ENCODE peak calls at places on chromosomes 7 and 10, in five cellular contexts. One of them, this sample, is unnamed.

GRCh38 chr10:25828475-25828874 is 105.6 kb upstream of the MYO3A start:
- DNase-seq in ureter: no peak
- DNase-seq in choroid plexus epithelial cell: no peak
- DNase-seq in kidney glomerular epithelial cell: no peak
- DNase-seq in fibroblast of pulmonary artery: no peak
- DNase-seq in this sample: no peak

GRCh38 chr10:72557362-72557761 is 68.5 kb downstream of the MICU1 start:
- DNase-seq in ureter: no peak
- DNase-seq in choroid plexus epithelial cell: peak
- DNase-seq in kidney glomerular epithelial cell: no peak
- DNase-seq in fibroblast of pulmonary artery: peak
- DNase-seq in this sample: peak

GRCh38 chr10:100345570-100346330 is 1.3 kb upstream of the SCD start:
- DNase-seq in ureter: no peak
- DNase-seq in choroid plexus epithelial cell: peak
- DNase-seq in kidney glomerular epithelial cell: peak
- DNase-seq in fibroblast of pulmonary artery: peak
- DNase-seq in this sample: peak

GRCh38 chr7:110944966-110945644 is 145.8 kb upstream of the LRRN3 start:
- DNase-seq in ureter: no peak
- DNase-seq in choroid plexus epithelial cell: no peak
- DNase-seq in kidney glomerular epithelial cell: no peak
- DNase-seq in fibroblast of pulmonary artery: no peak
- DNase-seq in this sample: no peak

GRCh38 chr10:3625959-3626751 is 158.9 kb downstream of the KLF6 start:
- DNase-seq in ureter: no peak
- DNase-seq in choroid plexus epithelial cell: peak
- DNase-seq in kidney glomerular epithelial cell: no peak
- DNase-seq in fibroblast of pulmonary artery: peak
- DNase-seq in this sample: peak

GRCh38 chr10:75048669-75049098 is 62.8 kb upstream of the SAMD8 start:
- DNase-seq in ureter: no peak
- DNase-seq in choroid plexus epithelial cell: peak
- DNase-seq in kidney glomerular epithelial cell: peak
- DNase-seq in fibroblast of pulmonary artery: peak
- DNase-seq in this sample: no peak

GRCh38 chr7:149584009-149584408 is 86.4 kb upstream of the ZNF746 start:
- DNase-seq in ureter: no peak
- DNase-seq in choroid plexus epithelial cell: no peak
- DNase-seq in kidney glomerular epithelial cell: no peak
- DNase-seq in fibroblast of pulmonary artery: no peak
- DNase-seq in this sample: no peak

GRCh38 chr7:106372121-106372520 is 87.3 kb upstream of the NAMPT start:
- DNase-seq in ureter: no peak
- DNase-seq in choroid plexus epithelial cell: no peak
- DNase-seq in kidney glomerular epithelial cell: no peak
- DNase-seq in fibroblast of pulmonary artery: no peak
- DNase-seq in this sample: no peak

GRCh38 chr10:62268027-62268398 is 631 bp downstream of the RTKN2 start:
- DNase-seq in ureter: no peak
- DNase-seq in choroid plexus epithelial cell: no peak
- DNase-seq in kidney glomerular epithelial cell: no peak
- DNase-seq in fibroblast of pulmonary artery: no peak
- DNase-seq in this sample: no peak

GRCh38 chr10:104309980-104310978 is 28.0 kb downstream of the ITPRIP start:
- DNase-seq in ureter: peak
- DNase-seq in choroid plexus epithelial cell: peak
- DNase-seq in kidney glomerular epithelial cell: no peak
- DNase-seq in fibroblast of pulmonary artery: peak
- DNase-seq in this sample: peak

GRCh38 chr7:44978511-44979366 is at the start of gene MYO1G:
- DNase-seq in ureter: no peak
- DNase-seq in choroid plexus epithelial cell: no peak
- DNase-seq in kidney glomerular epithelial cell: no peak
- DNase-seq in fibroblast of pulmonary artery: no peak
- DNase-seq in this sample: no peak

GRCh38 chr7:73870041-73870492 is 9.1 kb downstream of the TMEM270 start:
- DNase-seq in ureter: no peak
- DNase-seq in choroid plexus epithelial cell: no peak
- DNase-seq in kidney glomerular epithelial cell: no peak
- DNase-seq in fibroblast of pulmonary artery: no peak
- DNase-seq in this sample: no peak

GRCh38 chr7:129258649-129259389 is 34.0 kb downstream of the AHCYL2 start:
- DNase-seq in ureter: no peak
- DNase-seq in choroid plexus epithelial cell: no peak
- DNase-seq in kidney glomerular epithelial cell: no peak
- DNase-seq in fibroblast of pulmonary artery: no peak
- DNase-seq in this sample: no peak

GRCh38 chr10:113041841-113042745 is 92.0 kb downstream of the TCF7L2 start:
- DNase-seq in ureter: no peak
- DNase-seq in choroid plexus epithelial cell: no peak
- DNase-seq in kidney glomerular epithelial cell: no peak
- DNase-seq in fibroblast of pulmonary artery: no peak
- DNase-seq in this sample: no peak

GRCh38 chr10:21517983-21518628 is 7.4 kb downstream of the SKIDA1 start:
- DNase-seq in ureter: no peak
- DNase-seq in choroid plexus epithelial cell: peak
- DNase-seq in kidney glomerular epithelial cell: peak
- DNase-seq in fibroblast of pulmonary artery: peak
- DNase-seq in this sample: no peak

GRCh38 chr10:71351628-71352319 is 32.7 kb downstream of the SLC29A3 start:
- DNase-seq in ureter: no peak
- DNase-seq in choroid plexus epithelial cell: no peak
- DNase-seq in kidney glomerular epithelial cell: no peak
- DNase-seq in fibroblast of pulmonary artery: no peak
- DNase-seq in this sample: no peak

GRCh38 chr7:115271332-115272235 is 349.7 kb downstream of the MDFIC start:
- DNase-seq in ureter: no peak
- DNase-seq in choroid plexus epithelial cell: peak
- DNase-seq in kidney glomerular epithelial cell: peak
- DNase-seq in fibroblast of pulmonary artery: peak
- DNase-seq in this sample: peak

GRCh38 chr10:54613162-54613561 is 187.9 kb downstream of the PCDH15 start:
- DNase-seq in ureter: no peak
- DNase-seq in choroid plexus epithelial cell: peak
- DNase-seq in kidney glomerular epithelial cell: no peak
- DNase-seq in fibroblast of pulmonary artery: peak
- DNase-seq in this sample: no peak

GRCh38 chr10:88289342-88289741 is 293.8 kb downstream of the RNLS start:
- DNase-seq in ureter: no peak
- DNase-seq in choroid plexus epithelial cell: peak
- DNase-seq in kidney glomerular epithelial cell: peak
- DNase-seq in fibroblast of pulmonary artery: peak
- DNase-seq in this sample: no peak

GRCh38 chr10:133391761-133392518 is 2.0 kb upstream of the MTG1 start:
- DNase-seq in ureter: no peak
- DNase-seq in choroid plexus epithelial cell: no peak
- DNase-seq in kidney glomerular epithelial cell: no peak
- DNase-seq in fibroblast of pulmonary artery: no peak
- DNase-seq in this sample: no peak

GRCh38 chr7:2487586-2488271 is 11.5 kb upstream of the GRIFIN start:
- DNase-seq in ureter: no peak
- DNase-seq in choroid plexus epithelial cell: no peak
- DNase-seq in kidney glomerular epithelial cell: no peak
- DNase-seq in fibroblast of pulmonary artery: no peak
- DNase-seq in this sample: no peak

GRCh38 chr10:100014129-100014762 is 4.5 kb upstream of the DNMBP start:
- DNase-seq in ureter: no peak
- DNase-seq in choroid plexus epithelial cell: no peak
- DNase-seq in kidney glomerular epithelial cell: no peak
- DNase-seq in fibroblast of pulmonary artery: no peak
- DNase-seq in this sample: no peak

GRCh38 chr10:71769279-71769823 is 4.0 kb downstream of the VSIR start:
- DNase-seq in ureter: no peak
- DNase-seq in choroid plexus epithelial cell: peak
- DNase-seq in kidney glomerular epithelial cell: no peak
- DNase-seq in fibroblast of pulmonary artery: peak
- DNase-seq in this sample: peak

GRCh38 chr10:110870823-110871235 is 899 bp upstream of the PDCD4 start:
- DNase-seq in ureter: no peak
- DNase-seq in choroid plexus epithelial cell: peak
- DNase-seq in kidney glomerular epithelial cell: no peak
- DNase-seq in fibroblast of pulmonary artery: no peak
- DNase-seq in this sample: no peak

GRCh38 chr10:32938554-32939061 is 19.4 kb downstream of the ITGB1 start:
- DNase-seq in ureter: no peak
- DNase-seq in choroid plexus epithelial cell: no peak
- DNase-seq in kidney glomerular epithelial cell: no peak
- DNase-seq in fibroblast of pulmonary artery: no peak
- DNase-seq in this sample: no peak

This sample was measured in brain microvascular endothelial cell.